ENCODE peak calls at places on chromosomes 2 and 18, in four cellular contexts. P is astrocyte of the spinal cord, T is heart right ventricle, A is tibial artery. F is an unnamed sample.

GRCh38 chr2:185644828-185645227 is 93.8 kb upstream of the FSIP2 start:
- DNase-seq in P (peak; percentile 40), T (no peak), A (no peak), F (no peak)

GRCh38 chr2:12169721-12170120 is 423.3 kb downstream of the LPIN1 start:
- DNase-seq in P (peak; percentile 89), T (peak; percentile 18), A (peak; percentile 78), F (peak; percentile 52)

GRCh38 chr18:79523738-79524180 is 128.0 kb downstream of the NFATC1 start:
- DNase-seq in P (no peak), T (no peak), A (no peak), F (no peak)

GRCh38 chr2:38409136-38409903 is 32.2 kb upstream of the ATL2 start:
- DNase-seq in P (no peak), T (peak; percentile 23), A (no peak), F (no peak)

GRCh38 chr2:219035942-219036341 is 5.4 kb downstream of the CFAP65 start:
- DNase-seq in P (no peak), T (no peak), A (no peak), F (no peak)

GRCh38 chr2:11669454-11670291 is at the start of gene NTSR2:
- DNase-seq in P (peak; percentile 60), T (peak; percentile 55), A (no peak), F (no peak)

GRCh38 chr2:129934044-129934822 is 45.2 kb upstream of the RAB6C start:
- DNase-seq in P (no peak), T (no peak), A (no peak), F (no peak)

GRCh38 chr2:7674606-7675005 is 757.4 kb downstream of the RNF144A start:
- DNase-seq in P (no peak), T (no peak), A (no peak), F (no peak)

GRCh38 chr2:187466129-187466792 is 18.2 kb upstream of the CALCRL start:
- DNase-seq in P (no peak), T (no peak), A (no peak), F (no peak)

GRCh38 chr2:196225213-196225612 is 53.8 kb upstream of the STK17B start:
- DNase-seq in P (peak; percentile 54), T (no peak), A (no peak), F (no peak)

GRCh38 chr18:70072678-70073077 is 125.0 kb upstream of the CD226 start:
- DNase-seq in P (peak; percentile 42), T (no peak), A (no peak), F (no peak)

GRCh38 chr2:236177967-236178909 is 10.1 kb upstream of the GBX2 start:
- DNase-seq in P (peak; percentile 53), T (peak; percentile 66), A (peak; percentile 78), F (no peak)

GRCh38 chr2:224954980-224955379 is 87.3 kb downstream of the DOCK10 start:
- DNase-seq in P (no peak), T (no peak), A (no peak), F (no peak)

GRCh38 chr2:71460595-71461303 is 7.4 kb downstream of the DYSF start:
- DNase-seq in P (peak; percentile 26), T (peak; percentile 41), A (no peak), F (no peak)

GRCh38 chr2:144402282-144402681 is 117.6 kb downstream of the ZEB2 start:
- DNase-seq in P (no peak), T (peak; percentile 33), A (no peak), F (no peak)

GRCh38 chr18:36201765-36202164 is 14.5 kb downstream of the MOCOS start:
- DNase-seq in P (no peak), T (no peak), A (no peak), F (no peak)

GRCh38 chr18:8401606-8402005 is 207.6 kb upstream of the RAB12 start:
- DNase-seq in P (no peak), T (no peak), A (no peak), F (no peak)

GRCh38 chr2:210593166-210593565 is 36.8 kb downstream of the CPS1 start:
- DNase-seq in P (peak; percentile 32), T (no peak), A (no peak), F (no peak)

GRCh38 chr2:41775381-41776025 is 272.3 kb upstream of the PKDCC start:
- DNase-seq in P (no peak), T (no peak), A (no peak), F (no peak)

GRCh38 chr2:1986598-1986997 is 242.3 kb upstream of the PXDN start:
- DNase-seq in P (no peak), T (no peak), A (no peak), F (no peak)

GRCh38 chr2:63649829-63650228 is 61.1 kb downstream of the MDH1 start:
- DNase-seq in P (no peak), T (no peak), A (no peak), F (no peak)

GRCh38 chr2:134420256-134420655 is 166.4 kb downstream of the MGAT5 start:
- DNase-seq in P (no peak), T (no peak), A (no peak), F (no peak)

GRCh38 chr2:25672500-25673169 is 742 bp downstream of the DTNB start:
- DNase-seq in P (peak; percentile 40), T (peak; percentile 49), A (peak; percentile 77), F (no peak)

GRCh38 chr2:119290859-119291587 is 67.4 kb downstream of the STEAP3 start:
- DNase-seq in P (peak; percentile 32), T (peak; percentile 86), A (no peak), F (no peak)

GRCh38 chr2:126891681-126892500 is 6.8 kb upstream of the TEX51 start:
- DNase-seq in P (no peak), T (no peak), A (peak; percentile 50), F (no peak)

GRCh38 chr2:26770986-26771586 is 7.0 kb downstream of the SLC35F6 start:
- DNase-seq in P (peak; percentile 71), T (peak; percentile 71), A (peak; percentile 92), F (peak; percentile 68)
- TF ChIP-seq CTCF in P (peak; percentile 36), T (no peak), A (no peak), F (peak; percentile 55)

GRCh38 chr2:140891614-140892212 is 1239.1 kb downstream of the LRP1B start:
- DNase-seq in P (no peak), T (no peak), A (no peak), F (no peak)
- TF ChIP-seq CTCF in P (peak; percentile 23), T (no peak), A (no peak), F (peak; percentile 46)

DNA sequence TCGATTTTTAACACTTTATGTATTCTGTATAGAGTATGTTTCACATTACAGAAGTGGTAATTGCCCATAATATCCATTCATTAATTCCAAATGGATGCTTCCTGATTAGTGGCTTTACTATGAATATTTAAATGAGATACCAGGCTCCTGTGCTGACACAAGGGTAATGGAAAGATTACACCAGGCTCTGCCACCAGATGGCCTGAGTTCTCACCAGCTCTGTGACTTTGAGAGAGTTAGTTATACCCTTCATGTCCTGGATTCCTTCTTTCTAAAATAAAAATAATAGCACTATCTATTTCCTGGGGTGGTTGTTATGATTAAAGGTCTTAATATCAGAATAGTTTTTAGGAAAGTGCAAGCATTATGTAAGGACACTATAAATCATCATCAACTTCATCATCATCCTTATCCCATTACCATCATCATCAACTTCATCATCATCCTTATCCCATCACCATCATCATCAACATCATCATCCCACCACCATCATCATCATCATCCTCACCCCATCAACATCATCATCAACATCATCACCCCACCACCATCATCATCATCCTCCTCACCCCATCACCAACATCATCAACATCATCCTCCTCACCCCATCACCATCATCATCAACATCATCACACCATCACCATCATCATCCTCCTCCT is 151.8 kb downstream of the DNER start:
- DNase-seq in P (no peak), T (no peak), A (no peak), F (no peak)
- TF ChIP-seq CTCF in P (no peak), T (no peak), A (no peak), F (peak; percentile 16)

GRCh38 chr2:31430439-31431165 is 16.1 kb upstream of the XDH start:
- DNase-seq in P (no peak), T (no peak), A (no peak), F (no peak)

GRCh38 chr2:31429759-31430438 is 15.4 kb upstream of the XDH start:
- DNase-seq in P (peak; percentile 40), T (no peak), A (no peak), F (peak; percentile 99)

GRCh38 chr2:31429040-31429439 is 14.5 kb upstream of the XDH start:
- DNase-seq in P (no peak), T (no peak), A (no peak), F (no peak)

GRCh38 chr2:31426096-31426495 is 11.6 kb upstream of the XDH start:
- DNase-seq in P (no peak), T (no peak), A (no peak), F (no peak)

DNA sequence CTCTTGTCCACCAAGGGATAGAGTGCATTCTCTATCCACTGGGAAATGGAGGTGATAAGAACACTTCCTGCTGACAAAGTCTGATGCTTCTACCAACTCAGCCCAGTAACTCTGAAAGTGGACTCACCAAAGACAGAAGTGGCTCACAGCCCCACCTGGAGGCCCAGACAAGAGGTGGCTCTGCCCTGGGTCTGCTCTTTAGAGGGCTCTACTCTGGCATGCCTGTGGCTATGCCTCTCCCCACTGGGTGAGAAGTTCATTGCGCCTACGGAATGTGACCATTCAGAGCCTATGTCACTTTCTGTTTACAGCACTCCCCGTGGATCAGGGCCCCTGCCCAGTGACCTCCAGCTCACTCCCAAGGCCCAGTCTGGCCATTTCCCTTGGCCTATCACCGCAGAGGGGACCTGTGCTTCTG is 13.5 kb upstream of the XDH start:
- DNase-seq in P (peak; percentile 10), T (no peak), A (no peak), F (no peak)
- TF ChIP-seq CTCF in P (peak; percentile 23), T (no peak), A (no peak), F (peak; percentile 43)

GRCh38 chr2:206983156-206983875 is 44.0 kb downstream of the CPO start:
- DNase-seq in P (peak; percentile 35), T (no peak), A (no peak), F (no peak)

GRCh38 chr2:206981089-206981674 is 41.9 kb downstream of the CPO start:
- DNase-seq in P (no peak), T (no peak), A (no peak), F (no peak)

GRCh38 chr2:206980413-206980812 is 41.1 kb downstream of the CPO start:
- DNase-seq in P (no peak), T (no peak), A (no peak), F (no peak)

GRCh38 chr2:206982360-206982759 is 43.0 kb downstream of the CPO start:
- DNase-seq in P (no peak), T (no peak), A (no peak), F (no peak)

GRCh38 chr2:206981739-206982336 is 42.5 kb downstream of the CPO start:
- DNase-seq in P (peak; percentile 79), T (peak; percentile 76), A (peak; percentile 84), F (peak; percentile 10)
- TF ChIP-seq CTCF in P (peak; percentile 91), T (peak; percentile 83), A (peak; percentile 97), F (peak; percentile 93)

DNA sequence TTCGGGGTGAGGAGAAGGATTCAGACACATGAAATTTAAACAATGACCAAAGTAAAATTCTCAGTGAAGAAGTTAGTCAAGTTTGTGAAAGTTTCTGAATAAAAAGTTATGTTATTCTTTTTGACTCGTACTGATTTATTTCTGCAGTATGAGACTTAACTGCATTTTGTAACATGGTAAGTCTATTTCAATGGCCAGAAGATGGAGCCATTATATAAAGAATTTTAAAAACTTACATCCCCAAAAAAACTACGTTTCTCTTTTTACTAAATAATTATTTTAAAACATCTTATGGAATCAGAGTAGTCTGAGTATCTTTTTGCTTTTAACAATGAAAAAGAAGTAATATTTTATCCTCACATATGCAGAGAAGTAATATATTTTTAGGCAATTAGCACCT is 51.4 kb upstream of the SCN1A start:
- DNase-seq in P (peak; percentile 47), T (no peak), A (no peak), F (no peak)
- TF ChIP-seq CTCF in P (peak; percentile 21), T (no peak), A (no peak), F (peak; percentile 27)

GRCh38 chr2:241475267-241475666 is 33.1 kb downstream of the STK25 start:
- DNase-seq in P (no peak), T (no peak), A (no peak), F (no peak)
- TF ChIP-seq CTCF in P (no peak), T (no peak), A (no peak), F (no peak)